ENCODE peak calls at places on chromosomes 1 and 21, in eight cellular contexts. M is pancreas; K is H1; D is CD8-positive, alpha-beta memory T cell; Q is hepatic stellate cell; E is foreskin melanocyte; A is T-helper 9 cell; U is NAMALWA. G is an unnamed sample.

GRCh38 chr1:30188999-30189398 is 534.4 kb downstream of the MATN1 start:
- DNase-seq in M (no peak), K (no peak), D (no peak), Q (no peak), E (no peak), A (no peak), U (no peak), G (no peak)

GRCh38 chr1:241408170-241408569 is 51.2 kb upstream of the RGS7 start:
- DNase-seq in M (no peak), K (no peak), D (no peak), Q (peak), E (no peak), A (no peak), U (peak), G (no peak)

GRCh38 chr1:11738783-11739182 is 2.8 kb downstream of the AGTRAP start:
- DNase-seq in M (no peak), K (no peak), D (no peak), Q (no peak), E (no peak), A (no peak), U (no peak), G (no peak)

GRCh38 chr21:28538987-28539622 is 453.6 kb downstream of the LTN1 start:
- DNase-seq in M (no peak), K (no peak), D (no peak), Q (no peak), E (peak), A (no peak), U (no peak), G (no peak)

GRCh38 chr1:76871355-76871974 is 4.2 kb downstream of the ST6GALNAC5 start:
- DNase-seq in M (no peak), K (no peak), D (no peak), Q (no peak), E (no peak), A (no peak), U (peak), G (no peak)

GRCh38 chr1:1402081-1402900 is 3.2 kb upstream of the CCNL2 start:
- DNase-seq in M (no peak), K (no peak), D (no peak), Q (peak), E (peak), A (no peak), U (peak), G (no peak)

GRCh38 chr1:155977607-155978324 is 581 bp downstream of the ARHGEF2 start:
- DNase-seq in M (no peak), K (no peak), D (peak), Q (no peak), E (no peak), A (peak), U (peak), G (no peak)

GRCh38 chr21:44914176-44914874 is 6.4 kb downstream of the ITGB2 start:
- DNase-seq in M (no peak), K (no peak), D (peak), Q (no peak), E (no peak), A (peak), U (peak), G (peak)

GRCh38 chr21:45408811-45409261 is 3.9 kb downstream of the COL18A1 start:
- DNase-seq in M (peak), K (no peak), D (peak), Q (no peak), E (no peak), A (no peak), U (no peak), G (no peak)

GRCh38 chr1:228226956-228227791 is 19.3 kb downstream of the OBSCN start:
- DNase-seq in M (no peak), K (no peak), D (no peak), Q (no peak), E (no peak), A (no peak), U (peak), G (no peak)

GRCh38 chr21:42523941-42524340 is 10.3 kb downstream of the SLC37A1 start:
- DNase-seq in M (no peak), K (no peak), D (no peak), Q (no peak), E (no peak), A (no peak), U (no peak), G (no peak)

GRCh38 chr1:116972676-116973035 is 28.9 kb upstream of the CD101 start:
- DNase-seq in M (no peak), K (no peak), D (no peak), Q (no peak), E (no peak), A (no peak), U (no peak), G (no peak)

GRCh38 chr1:7579831-7580804 is 191.0 kb upstream of the VAMP3 start:
- DNase-seq in M (no peak), K (no peak), D (peak), Q (no peak), E (no peak), A (no peak), U (no peak), G (no peak)

GRCh38 chr1:27961646-27962221 is 2.0 kb downstream of the XKR8 start:
- DNase-seq in M (no peak), K (no peak), D (no peak), Q (no peak), E (no peak), A (no peak), U (no peak), G (no peak)

GRCh38 chr1:183288583-183288982 is 102.5 kb downstream of the LAMC2 start:
- DNase-seq in M (no peak), K (no peak), D (no peak), Q (no peak), E (no peak), A (no peak), U (no peak), G (no peak)

GRCh38 chr1:8461341-8462110 is 143.6 kb downstream of the SLC45A1 start:
- DNase-seq in M (no peak), K (no peak), D (no peak), Q (no peak), E (peak), A (no peak), U (peak), G (no peak)

GRCh38 chr1:111600886-111601386 is 18.7 kb upstream of the RAP1A start:
- DNase-seq in M (no peak), K (no peak), D (no peak), Q (no peak), E (no peak), A (no peak), U (peak), G (no peak)

GRCh38 chr1:69120828-69121227 is 446.9 kb upstream of the LRRC7 start:
- DNase-seq in M (no peak), K (no peak), D (no peak), Q (no peak), E (no peak), A (no peak), U (no peak), G (no peak)